ENCODE peak calls at places on chromosomes 5 and 9, in nine cellular contexts. W, I, J, E, K, L, B, X and V are unnamed samples.

GRCh38 chr5:32574540-32575175 is 10.7 kb upstream of the SUB1 start:
- DNase-seq in W (no peak), I (no peak), J (no peak), E (no peak), K (no peak), L (no peak), B (no peak), X (no peak), V (no peak)

GRCh38 chr9:136403538-136403914 is 3.6 kb upstream of the SNAPC4 start:
- DNase-seq in W (no peak), I (no peak), J (no peak), E (peak; percentile 54), K (no peak), L (no peak), B (no peak), X (no peak), V (no peak)

GRCh38 chr5:17436766-17437221 is 61.2 kb upstream of the TAF11L2 start:
- DNase-seq in W (no peak), I (peak; percentile 60), J (no peak), E (no peak), K (no peak), L (no peak), B (no peak), X (no peak), V (no peak)

GRCh38 chr5:37005946-37006540 is 129.5 kb downstream of the NIPBL start:
- DNase-seq in W (no peak), I (peak; percentile 39), J (peak; percentile 52), E (no peak), K (no peak), L (peak; percentile 61), B (no peak), X (no peak), V (no peak)

GRCh38 chr5:52043543-52043942 is 660.3 kb downstream of the ISL1 start:
- DNase-seq in W (no peak), I (no peak), J (no peak), E (no peak), K (no peak), L (no peak), B (no peak), X (no peak), V (no peak)

GRCh38 chr5:86570427-86571083 is 47.2 kb upstream of the COX7C start:
- DNase-seq in W (no peak), I (no peak), J (no peak), E (no peak), K (no peak), L (no peak), B (no peak), X (no peak), V (no peak)

GRCh38 chr5:136799806-136800372 is 434.5 kb upstream of the TRPC7 start:
- DNase-seq in W (no peak), I (no peak), J (no peak), E (no peak), K (no peak), L (no peak), B (no peak), X (no peak), V (no peak)

GRCh38 chr5:67640011-67640410 is 443.4 kb upstream of the CD180 start:
- DNase-seq in W (no peak), I (no peak), J (no peak), E (no peak), K (no peak), L (no peak), B (no peak), X (no peak), V (no peak)

GRCh38 chr5:44983006-44983405 is 174.3 kb downstream of the MRPS30 start:
- DNase-seq in W (no peak), I (no peak), J (no peak), E (no peak), K (no peak), L (no peak), B (no peak), X (no peak), V (no peak)

GRCh38 chr5:103203226-103203625 is 55.3 kb upstream of the MACIR start:
- DNase-seq in W (no peak), I (no peak), J (no peak), E (no peak), K (no peak), L (no peak), B (no peak), X (no peak), V (no peak)

DNA sequence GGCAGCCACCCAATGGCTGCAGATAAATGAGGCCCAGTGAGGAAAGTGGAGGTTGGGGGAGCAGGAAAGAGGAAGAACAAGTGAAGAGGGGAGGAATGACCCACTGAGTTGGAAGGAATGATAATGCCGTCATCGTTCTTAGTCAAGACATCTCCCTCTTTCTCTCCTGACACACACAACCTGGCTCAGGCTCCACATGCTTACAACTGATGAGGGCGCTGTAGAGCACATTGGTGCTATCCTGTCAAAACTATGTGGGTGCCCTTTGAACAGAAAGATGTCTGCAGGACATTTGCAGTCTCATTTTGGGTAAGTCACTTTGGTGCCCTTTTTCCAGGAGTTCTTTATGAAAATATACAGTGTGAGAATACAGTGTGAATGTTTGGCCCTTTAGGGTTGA is 5.9 kb downstream of the IFNW1 start:
- DNase-seq in W (no peak), I (no peak), J (no peak), E (no peak), K (no peak), L (no peak), B (no peak), X (no peak), V (no peak)
- TF ChIP-seq CTCF in W (no peak), I (no peak), J (no peak), E (no peak), K (no peak), L (no peak), B (no peak), X (no peak), V (no peak)

GRCh38 chr9:2181794-2182193 is 166.6 kb downstream of the SMARCA2 start:
- DNase-seq in W (no peak), I (peak; percentile 20), J (peak; percentile 41), E (peak; percentile 12), K (no peak), L (peak; percentile 42), B (no peak), X (peak; percentile 38), V (peak; percentile 26)
- TF ChIP-seq CTCF in W (no peak), I (peak; percentile 52), J (peak; percentile 49), E (peak; percentile 23), K (no peak), L (peak; percentile 58), B (peak; percentile 50), X (no peak), V (peak; percentile 50)

DNA sequence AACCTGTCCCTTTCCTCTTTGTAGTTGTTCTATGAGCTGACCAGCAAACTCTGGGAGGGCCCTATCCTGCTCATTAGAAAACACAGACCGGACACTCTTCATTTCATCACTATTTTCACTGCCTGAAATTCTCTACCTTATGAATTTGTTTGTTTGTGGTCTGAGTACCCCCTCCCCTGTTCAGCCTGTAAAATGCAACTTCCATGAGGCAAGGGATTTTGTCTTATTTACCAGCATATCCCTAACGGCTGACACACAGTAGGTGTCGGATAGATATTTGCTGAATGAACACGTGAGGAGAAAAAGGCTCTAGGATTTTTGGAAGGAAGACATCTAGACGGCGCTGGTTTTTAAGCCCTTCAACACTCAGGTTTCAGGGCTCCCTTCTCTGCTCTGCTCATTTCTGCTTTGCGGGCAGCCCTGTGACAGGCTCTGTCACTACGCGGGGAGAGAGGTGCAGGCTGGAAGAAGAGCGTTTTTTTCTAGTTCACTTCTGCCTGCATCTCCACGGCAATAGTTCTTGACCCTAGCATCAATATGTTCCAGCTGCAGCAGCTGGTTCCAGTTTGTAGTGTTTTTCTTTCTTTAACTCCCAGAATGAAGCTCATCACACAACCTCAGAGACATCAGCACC is 41.0 kb downstream of the KCNMB1 start:
- DNase-seq in W (no peak), I (peak; percentile 3), J (peak; percentile 30), E (no peak), K (no peak), L (peak; percentile 32), B (no peak), X (no peak), V (no peak)
- TF ChIP-seq CTCF in W (peak; percentile 23), I (peak; percentile 17), J (no peak), E (no peak), K (no peak), L (peak; percentile 41), B (no peak), X (no peak), V (no peak)

GRCh38 chr5:128081111-128081865 is 2.3 kb upstream of the SLC12A2 start:
- DNase-seq in W (no peak), I (no peak), J (peak; percentile 20), E (no peak), K (no peak), L (peak; percentile 38), B (no peak), X (no peak), V (no peak)
- TF ChIP-seq CTCF in W (peak; percentile 18), I (peak; percentile 47), J (peak; percentile 13), E (no peak), K (no peak), L (peak; percentile 32), B (peak; percentile 31), X (no peak), V (peak; percentile 42)

DNA sequence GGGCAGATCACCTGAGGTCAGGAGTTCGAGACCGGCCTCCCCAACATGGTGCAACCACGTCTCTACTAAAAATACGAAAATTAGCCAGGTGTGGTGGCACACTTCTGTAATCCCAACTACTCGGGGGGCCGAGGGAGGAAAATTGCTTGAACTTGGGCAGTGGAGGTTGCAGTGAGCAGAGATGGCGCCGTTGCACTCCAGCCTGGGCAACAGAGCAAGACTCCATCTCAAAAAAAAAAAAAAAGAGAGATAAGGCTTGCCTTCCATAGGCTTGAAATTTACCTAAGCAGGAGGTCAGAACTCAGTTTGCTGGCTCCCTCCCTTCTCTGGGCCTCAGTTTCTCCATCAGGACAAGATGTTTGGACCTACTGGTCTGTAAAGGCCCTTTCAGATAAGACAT is 1.3 kb downstream of the SPOUT1 start:
- DNase-seq in W (no peak), I (no peak), J (no peak), E (no peak), K (no peak), L (no peak), B (no peak), X (no peak), V (no peak)
- TF ChIP-seq CTCF in W (no peak), I (no peak), J (no peak), E (no peak), K (no peak), L (no peak), B (no peak), X (no peak), V (no peak)

DNA sequence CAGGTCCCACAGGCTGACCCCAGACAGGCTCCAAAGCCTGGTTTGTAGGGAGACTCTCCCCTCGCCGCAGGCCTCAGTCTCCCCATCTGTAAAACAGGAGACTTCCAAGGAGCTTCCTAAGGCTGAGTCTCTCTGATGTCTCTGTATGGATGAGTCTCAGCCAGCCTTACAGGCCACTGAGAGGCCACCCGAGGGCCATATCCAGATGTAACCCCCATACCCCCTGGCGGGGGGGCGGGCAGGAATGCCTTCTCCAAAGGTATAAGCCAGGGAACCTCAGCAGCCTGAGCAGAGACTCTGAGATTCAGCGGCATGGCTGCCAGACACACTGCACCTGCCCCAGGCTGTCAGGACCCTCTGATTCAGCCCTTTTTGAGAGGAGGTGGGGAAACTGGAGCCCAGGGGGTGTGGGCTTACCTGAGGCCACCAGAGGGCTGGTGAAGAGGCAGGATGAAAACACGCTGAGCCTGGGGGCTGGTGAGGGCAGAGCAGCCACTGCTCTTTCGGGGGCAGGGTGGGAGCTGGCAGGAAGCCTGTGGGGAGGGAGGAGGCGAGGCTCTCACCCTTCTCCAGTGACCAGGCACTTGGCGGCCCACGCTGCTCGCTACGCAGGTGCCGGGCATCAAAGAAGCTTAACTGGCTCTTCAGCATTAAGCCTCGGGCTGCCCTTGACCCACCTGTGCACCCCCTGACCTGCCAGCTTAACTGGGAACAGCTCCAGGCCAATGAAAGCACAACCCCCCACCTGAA is 5.5 kb upstream of the SUSD3 start:
- DNase-seq in W (no peak), I (no peak), J (no peak), E (no peak), K (no peak), L (no peak), B (no peak), X (peak; percentile 88), V (no peak)
- TF ChIP-seq CTCF in W (no peak), I (no peak), J (no peak), E (no peak), K (no peak), L (no peak), B (no peak), X (no peak), V (peak; percentile 35)